ENCODE peak calls at places on chromosome 11, in nine cellular contexts. K is pancreas, R is heart right ventricle, L is NB4, J is H9, V is bronchial epithelial cell, N is astrocyte, X is breast epithelium, S is cardiac fibroblast. E is an unnamed sample.

GRCh38 chr11:1706634-1707400 is 9.8 kb downstream of the KRTAP5-6 start:
- DNase-seq in N (no peak), V (no peak), K (no peak), R (no peak), X (no peak), L (peak; percentile 45), J (peak; percentile 55), S (no peak), E (no peak)

GRCh38 chr11:6357222-6357621 is 33.1 kb upstream of the SMPD1 start:
- DNase-seq in N (peak; percentile 92), K (no peak), R (peak; percentile 59), L (peak; percentile 46), V (peak; percentile 87), X (peak; percentile 67), S (peak; percentile 92), J (no peak), E (peak; percentile 57)

GRCh38 chr11:63534895-63535461 is 1.6 kb upstream of the PLAAT4 start:
- DNase-seq in X (no peak), K (no peak), J (no peak), V (no peak), L (peak; percentile 21), N (no peak), S (no peak), R (no peak), E (no peak)

GRCh38 chr11:67558084-67558772 is 25.4 kb upstream of the GSTP1 start:
- DNase-seq in X (no peak), V (no peak), J (no peak), R (peak; percentile 67), N (peak; percentile 9), L (no peak), K (no peak), S (peak; percentile 36), E (no peak)

GRCh38 chr11:14894657-14895598 is 2.9 kb upstream of the CYP2R1 start:
- DNase-seq in R (no peak), J (no peak), V (peak; percentile 46), X (no peak), N (no peak), L (peak; percentile 97), S (peak; percentile 87), K (no peak), E (peak; percentile 49)

GRCh38 chr11:7492253-7492652 is 6.9 kb downstream of the OLFML1 start:
- DNase-seq in J (no peak), K (no peak), S (no peak), X (no peak), N (no peak), R (no peak), L (no peak), V (no peak), E (no peak)

GRCh38 chr11:69444381-69445130 is 36.9 kb upstream of the LINC01488 start:
- DNase-seq in K (peak; percentile 69), J (peak; percentile 83), L (peak; percentile 99), V (peak; percentile 88), X (peak; percentile 94), R (peak; percentile 79), N (peak; percentile 90), S (peak; percentile 97), E (peak; percentile 44)

GRCh38 chr11:77198440-77198849 is 70.4 kb downstream of the MYO7A start:
- DNase-seq in V (peak; percentile 20), L (peak; percentile 76), R (no peak), N (no peak), K (peak; percentile 45), S (peak; percentile 9), J (peak; percentile 84), X (no peak), E (peak; percentile 21)

GRCh38 chr11:103359221-103359620 is 250.0 kb downstream of the DYNC2H1 start:
- DNase-seq in S (no peak), K (no peak), V (no peak), J (no peak), L (no peak), N (peak; percentile 56), R (no peak), X (no peak), E (no peak)

GRCh38 chr11:102447193-102447592 is 5.4 kb downstream of the TMEM123 start:
- DNase-seq in X (no peak), J (no peak), S (no peak), L (no peak), N (no peak), R (no peak), V (no peak), K (no peak), E (no peak)

GRCh38 chr11:101269990-101270660 is 140.5 kb upstream of the PGR start:
- DNase-seq in J (no peak), V (no peak), R (no peak), S (no peak), X (no peak), N (no peak), K (no peak), L (no peak), E (no peak)

GRCh38 chr11:69938206-69938605 is 119.0 kb upstream of the FGF3 start:
- DNase-seq in N (no peak), S (no peak), V (no peak), J (no peak), R (no peak), X (no peak), K (peak; percentile 11), L (no peak), E (no peak)

GRCh38 chr11:36398261-36398953 is 102.3 kb downstream of the PRR5L start:
- DNase-seq in L (no peak), J (no peak), N (peak; percentile 42), S (no peak), K (no peak), V (peak; percentile 87), X (no peak), R (no peak), E (no peak)

GRCh38 chr11:124983674-124984511 is 29.9 kb downstream of the CCDC15 start:
- DNase-seq in K (peak; percentile 29), X (no peak), V (no peak), L (no peak), J (peak; percentile 32), N (no peak), S (no peak), R (no peak), E (no peak)

GRCh38 chr11:2673871-2674471 is 25.8 kb downstream of the KCNQ1OT1 start:
- DNase-seq in J (peak; percentile 20), V (no peak), N (peak; percentile 18), L (no peak), S (no peak), X (peak; percentile 23), K (no peak), R (no peak), E (no peak)

GRCh38 chr11:64778473-64779298 is at the start of gene SF1:
- DNase-seq in X (peak; percentile 100), J (peak; percentile 99), R (peak; percentile 100), N (peak; percentile 98), V (peak; percentile 99), S (peak; percentile 100), K (peak; percentile 99), L (peak; percentile 100), E (peak; percentile 92)
- TF ChIP-seq CTCF in X (no peak), J (peak; percentile 19), R (peak; percentile 42), N (no peak), V (peak; percentile 14), S (no peak), K (no peak), L (no peak), E (no peak)

DNA sequence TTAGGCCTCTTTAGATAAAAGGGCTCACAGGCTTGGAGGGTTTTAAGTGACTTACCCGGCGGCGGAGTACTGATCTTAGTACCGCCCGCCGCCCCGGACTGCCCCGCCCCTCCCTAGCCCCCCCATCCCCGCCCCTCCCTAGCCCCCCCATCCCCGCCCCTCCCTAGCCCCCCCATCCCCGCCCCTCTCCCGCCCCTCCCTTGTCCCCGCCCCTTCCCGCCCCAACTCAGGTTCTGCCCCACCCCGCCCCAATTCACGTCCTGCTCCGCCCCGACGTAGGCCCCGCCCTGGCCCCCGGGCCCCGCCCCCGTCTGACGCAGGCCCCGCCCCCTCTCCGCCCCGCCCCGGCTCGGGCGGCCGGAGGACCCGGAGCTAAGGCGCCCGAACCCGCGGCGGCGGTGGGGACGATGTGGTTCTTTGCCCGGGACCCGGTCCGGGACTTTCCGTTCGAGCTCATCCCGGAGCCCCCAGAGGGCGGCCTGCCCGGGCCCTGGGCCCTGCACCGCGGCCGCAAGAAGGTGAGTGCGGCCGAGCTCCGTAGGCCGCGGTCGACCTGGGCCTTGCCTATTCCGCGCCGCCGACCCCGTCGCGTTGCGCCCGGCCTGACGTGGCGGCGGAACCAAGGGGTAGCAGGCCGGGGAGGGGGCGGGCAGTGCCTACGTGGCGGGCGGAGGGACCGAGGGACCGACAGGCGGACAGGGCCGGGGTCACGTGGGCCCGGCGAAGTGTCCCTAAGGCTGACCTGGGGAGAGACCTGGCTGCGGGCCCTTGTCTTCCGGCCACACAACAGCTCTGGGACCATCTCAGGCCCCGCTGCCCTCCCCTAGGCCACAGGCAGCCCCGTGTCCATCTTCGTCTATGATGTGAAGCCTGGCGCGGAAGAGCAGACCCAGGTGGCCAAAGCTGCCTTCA is at the start of gene SCYL1:
- DNase-seq in S (peak; percentile 82), K (peak; percentile 88), V (no peak), N (peak; percentile 41), J (peak; percentile 78), X (peak; percentile 68), L (peak; percentile 79), R (peak; percentile 78), E (no peak)
- TF ChIP-seq CTCF in S (no peak), K (no peak), V (no peak), N (no peak), J (no peak), X (no peak), L (no peak), R (no peak), E (no peak)

DNA sequence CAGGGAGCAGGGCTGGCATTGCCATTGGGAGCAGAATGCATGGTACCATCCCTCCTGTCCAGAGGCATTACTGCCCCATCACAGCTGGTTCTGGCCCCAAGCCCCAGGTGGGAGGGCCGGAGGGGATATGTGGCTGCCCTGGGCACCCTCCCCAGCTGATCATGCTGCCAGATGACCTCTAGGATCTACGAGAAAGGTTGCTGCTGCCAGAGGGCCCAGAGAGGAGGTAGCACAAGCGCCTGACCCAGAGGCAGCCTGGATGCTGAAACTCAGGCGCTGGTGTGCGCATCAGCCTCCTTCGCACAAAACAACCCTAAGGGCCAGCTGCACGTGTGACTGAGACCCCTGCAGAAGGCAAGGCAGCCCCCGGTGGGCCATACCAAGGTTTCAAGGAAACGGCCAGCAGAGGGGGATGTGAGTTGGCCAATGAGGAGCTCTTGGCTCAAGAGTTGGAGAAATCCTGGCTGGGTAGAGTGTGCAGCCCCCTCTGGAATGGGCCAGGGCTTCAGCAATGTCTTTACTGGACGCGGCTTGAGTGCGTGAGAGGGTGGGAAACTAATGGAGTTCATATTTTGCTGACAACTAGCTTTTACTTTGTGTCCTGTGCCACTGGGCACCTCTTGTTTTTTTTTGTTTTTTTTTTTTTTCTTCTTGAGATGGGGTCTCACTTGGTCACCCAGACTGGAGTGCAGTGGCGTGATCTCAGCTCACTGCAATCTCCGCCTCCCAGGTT is 88.3 kb upstream of the PARVA start:
- DNase-seq in N (no peak), L (no peak), X (no peak), R (no peak), K (no peak), V (no peak), S (no peak), J (no peak), E (no peak)
- TF ChIP-seq CTCF in N (no peak), L (no peak), X (no peak), R (no peak), K (no peak), V (no peak), S (peak; percentile 13), J (no peak), E (no peak)

DNA sequence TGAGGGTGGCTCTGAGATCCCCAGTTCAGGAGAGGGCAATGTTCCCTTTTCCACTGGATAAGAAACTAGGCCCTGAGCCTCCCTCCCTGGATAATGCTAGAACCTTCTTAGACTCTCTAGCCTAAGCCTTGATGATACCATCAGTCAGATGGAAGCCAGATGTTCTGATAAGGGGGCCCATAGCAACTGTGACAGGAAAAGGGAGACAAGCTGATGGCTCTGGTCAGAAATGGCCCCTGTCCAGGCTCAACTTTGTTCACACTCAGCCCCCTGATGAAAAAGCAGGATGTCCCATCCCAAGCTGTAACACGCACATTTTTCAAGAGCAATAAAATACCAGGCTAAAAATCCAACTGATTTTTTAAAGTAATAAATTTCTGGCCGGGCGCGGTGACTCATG is 7.2 kb upstream of the OAF start:
- DNase-seq in L (no peak), S (no peak), V (no peak), J (no peak), N (no peak), X (no peak), K (no peak), R (no peak), E (no peak)
- TF ChIP-seq CTCF in L (no peak), S (no peak), V (no peak), J (no peak), N (no peak), X (no peak), K (no peak), R (no peak), E (no peak)

E was measured in omental fat pad.